ENCODE peak calls at places on chromosomes 2 and 18, in four cellular contexts. N is cardiac fibroblast, Q is uterus, A is retinal pigment epithelial cell. B is an unnamed sample.

GRCh38 chr2:30159766-30160165 is 13.0 kb downstream of the YPEL5 start:
- DNase-seq in N (no peak), Q (no peak), A (no peak), B (no peak)

GRCh38 chr2:155895016-155895415 is 437.5 kb downstream of the NR4A2 start:
- DNase-seq in N (no peak), Q (no peak), A (peak), B (no peak)

GRCh38 chr2:95043300-95043786 is 17.8 kb downstream of the MAL start:
- DNase-seq in N (peak), Q (no peak), A (no peak), B (peak)

GRCh38 chr2:229673676-229674075 is 40.7 kb downstream of the DNER start:
- DNase-seq in N (no peak), Q (no peak), A (no peak), B (no peak)

GRCh38 chr18:49924293-49924983 is 111.1 kb upstream of the ACAA2 start:
- DNase-seq in N (no peak), Q (no peak), A (no peak), B (no peak)

GRCh38 chr2:15588329-15588919 is 3.2 kb upstream of the DDX1 start:
- DNase-seq in N (peak), Q (peak), A (no peak), B (no peak)

GRCh38 chr2:96137611-96138129 is 632 bp downstream of the ASTL start:
- DNase-seq in N (no peak), Q (no peak), A (no peak), B (no peak)

GRCh38 chr18:58846325-58846724 is 18.4 kb upstream of the ZNF532 start:
- DNase-seq in N (no peak), Q (no peak), A (no peak), B (no peak)

GRCh38 chr2:209768557-209768956 is 3.1 kb upstream of the UNC80 start:
- DNase-seq in N (no peak), Q (no peak), A (no peak), B (no peak)

GRCh38 chr2:209771474-209772292 is at the start of gene UNC80:
- DNase-seq in N (peak), Q (no peak), A (peak), B (no peak)

GRCh38 chr2:209772316-209772715 is 684 bp downstream of the UNC80 start:
- DNase-seq in N (no peak), Q (no peak), A (no peak), B (no peak)

GRCh38 chr2:209773377-209773776 is 1.7 kb downstream of the UNC80 start:
- DNase-seq in N (no peak), Q (no peak), A (no peak), B (no peak)
- H3K4me3 ChIP-seq in N (no peak), Q (no peak), A (no peak), B (no peak)

GRCh38 chr2:139550341-139550740 is 770.2 kb upstream of the NXPH2 start:
- DNase-seq in N (no peak), Q (no peak), A (no peak), B (no peak)

GRCh38 chr2:139544452-139544851 is 764.3 kb upstream of the NXPH2 start:
- DNase-seq in N (no peak), Q (no peak), A (no peak), B (no peak)
- H3K4me3 ChIP-seq in N (no peak), Q (no peak), A (no peak), B (no peak)

DNA sequence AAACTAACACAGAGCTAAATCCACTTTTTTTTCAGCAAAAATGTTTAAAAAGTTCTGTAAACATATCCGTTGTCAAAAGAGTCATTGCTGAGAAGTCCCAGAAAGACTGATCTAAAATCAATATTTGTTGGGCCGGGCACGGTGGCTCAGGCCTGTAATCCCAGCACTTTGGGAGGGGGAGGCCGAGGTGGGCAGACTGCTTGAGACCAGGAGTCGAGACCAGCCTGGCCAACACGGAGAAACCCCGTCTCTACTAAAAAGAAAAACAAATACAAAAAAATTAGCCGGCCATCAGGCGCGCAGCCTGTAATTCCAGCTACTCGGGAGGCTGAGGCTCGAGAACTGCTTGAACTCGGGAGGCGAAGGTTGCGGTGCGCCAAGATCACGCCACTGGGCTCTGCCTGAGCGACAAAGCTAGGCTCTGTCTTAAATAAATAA is 1.4 kb downstream of the OLA1 start:
- DNase-seq in N (no peak), Q (no peak), A (no peak), B (no peak)
- H3K4me3 ChIP-seq in N (no peak), Q (no peak), A (peak), B (no peak)

GRCh38 chr2:200654823-200655222 is 69.0 kb downstream of the AOX1 start:
- DNase-seq in N (no peak), Q (no peak), A (no peak), B (no peak)

GRCh38 chr2:200655918-200656580 is 70.2 kb downstream of the AOX1 start:
- DNase-seq in N (peak), Q (no peak), A (no peak), B (no peak)

GRCh38 chr2:200652158-200652557 is 66.3 kb downstream of the AOX1 start:
- DNase-seq in N (no peak), Q (no peak), A (no peak), B (no peak)

GRCh38 chr2:200650195-200650594 is 64.4 kb downstream of the AOX1 start:
- DNase-seq in N (peak), Q (no peak), A (no peak), B (no peak)

GRCh38 chr2:200653021-200653420 is 67.2 kb downstream of the AOX1 start:
- DNase-seq in N (no peak), Q (no peak), A (no peak), B (no peak)
- H3K4me3 ChIP-seq in N (no peak), Q (no peak), A (no peak), B (no peak)